ENCODE peak calls at places on chromosomes 4 and X, in five cellular contexts. E is islet precursor cell, R is fibroblast of pulmonary artery, N is astrocyte of the spinal cord, T is Right ventricle myocardium superior. F is an unnamed sample.

GRCh38 chr4:121769341-121769740 is 4.4 kb upstream of the SMIM43 start:
- DNase-seq in N (no peak), T (no peak), R (no peak), E (no peak), F (no peak)

GRCh38 chr4:188941524-188942109 is 802.4 kb downstream of the TRIML1 start:
- DNase-seq in N (peak; percentile 98), R (peak; percentile 74), T (no peak), E (no peak), F (peak; percentile 46)

GRCh38 chrX:23890933-23891332 is 16.8 kb downstream of the APOO start:
- DNase-seq in N (no peak), E (no peak), T (no peak), R (no peak), F (no peak)

GRCh38 chrX:70480660-70481018 is 36.0 kb downstream of the DLG3 start:
- DNase-seq in E (no peak), T (peak; percentile 45), N (no peak), R (peak; percentile 24), F (no peak)

GRCh38 chrX:112087545-112087944 is 5.0 kb upstream of the TRPC5 start:
- DNase-seq in R (no peak), T (no peak), N (no peak), E (no peak), F (no peak)

GRCh38 chr4:157220026-157220881 is at the start of gene GRIA2:
- DNase-seq in E (peak; percentile 90), T (peak; percentile 57), N (peak; percentile 60), R (peak; percentile 66), F (peak; percentile 40)

GRCh38 chr4:2484993-2485392 is 16.1 kb downstream of the RNF4 start:
- DNase-seq in E (no peak), N (no peak), T (peak; percentile 91), R (peak; percentile 32), F (peak; percentile 33)

GRCh38 chr4:7507381-7507780 is 72.7 kb upstream of the PSAPL1 start:
- DNase-seq in R (no peak), N (no peak), T (no peak), E (no peak), F (no peak)

GRCh38 chrX:129875669-129876068 is 30.3 kb upstream of the UTP14A start:
- DNase-seq in E (peak; percentile 50), N (peak; percentile 81), T (no peak), R (peak; percentile 65), F (no peak)

GRCh38 chr4:75514949-75515612 is 808 bp downstream of the THAP6 start:
- DNase-seq in T (no peak), R (no peak), N (no peak), E (no peak), F (no peak)

GRCh38 chr4:4752025-4752424 is 107.4 kb upstream of the MSX1 start:
- DNase-seq in E (peak; percentile 71), T (no peak), R (no peak), N (no peak), F (no peak)

GRCh38 chr4:73259552-73260140 is 1.0 kb upstream of the ANKRD17 start:
- DNase-seq in N (no peak), E (no peak), T (no peak), R (no peak), F (peak; percentile 39)

GRCh38 chr4:73037057-73037456 is 32.5 kb downstream of the COX18 start:
- DNase-seq in T (no peak), N (no peak), E (no peak), R (no peak), F (no peak)

GRCh38 chrX:107683124-107683895 is 55.0 kb downstream of the PRPS1 start:
- DNase-seq in T (no peak), R (peak; percentile 64), N (no peak), E (no peak), F (no peak)

GRCh38 chr4:186725422-186726149 is 1.9 kb upstream of the FAT1 start:
- DNase-seq in R (peak; percentile 90), E (peak; percentile 86), T (peak; percentile 85), N (peak; percentile 91), F (peak; percentile 74)

GRCh38 chr4:185304541-185304940 is 91.2 kb downstream of the LRP2BP start:
- DNase-seq in E (no peak), R (no peak), N (no peak), T (no peak), F (peak; percentile 45)

GRCh38 chrX:116801943-116802342 is 339.2 kb upstream of the CT83 start:
- DNase-seq in R (no peak), T (no peak), E (no peak), N (no peak), F (no peak)

GRCh38 chr4:113502476-113502875 is 259.1 kb downstream of the CAMK2D start:
- DNase-seq in R (peak; percentile 27), N (no peak), E (no peak), T (no peak), F (no peak)

GRCh38 chrX:105543271-105543670 is 279.1 kb upstream of the NRK start:
- DNase-seq in E (no peak), R (no peak), N (no peak), T (no peak), F (no peak)

GRCh38 chr4:3007724-3008123 is 44.4 kb downstream of the GRK4 start:
- DNase-seq in E (no peak), R (no peak), T (no peak), N (no peak), F (peak; percentile 64)

GRCh38 chrX:17788439-17788838 is 51.1 kb downstream of the SCML1 start:
- DNase-seq in E (peak; percentile 63), T (peak; percentile 52), N (peak; percentile 32), R (peak; percentile 29), F (peak; percentile 38)

GRCh38 chrX:11374570-11374969 is 81.4 kb downstream of the AMELX start:
- DNase-seq in T (no peak), E (no peak), N (no peak), R (no peak), F (no peak)

GRCh38 chr4:56181140-56181950 is 205.9 kb downstream of the AASDH start:
- DNase-seq in E (no peak), R (peak; percentile 84), T (no peak), N (no peak), F (no peak)

GRCh38 chr4:87050596-87050995 is 115.8 kb downstream of the AFF1 start:
- DNase-seq in E (no peak), N (no peak), R (no peak), T (peak; percentile 80), F (no peak)

GRCh38 chr4:184843984-184844554 is 18.3 kb upstream of the ACSL1 start:
- DNase-seq in T (no peak), R (peak; percentile 14), N (no peak), E (no peak), F (peak; percentile 95)

GRCh38 chr4:821181-821591 is 4.7 kb downstream of the CPLX1 start:
- DNase-seq in E (peak; percentile 47), T (no peak), R (no peak), N (no peak), F (no peak)

GRCh38 chr4:11263208-11263607 is 165.5 kb downstream of the HS3ST1 start:
- DNase-seq in E (no peak), T (no peak), N (no peak), R (no peak), F (no peak)

GRCh38 chr4:41069838-41070237 is 144.5 kb downstream of the APBB2 start:
- DNase-seq in E (no peak), N (no peak), T (no peak), R (no peak), F (no peak)

GRCh38 chrX:70301716-70302115 is 11.8 kb downstream of the KIF4A start:
- DNase-seq in N (peak; percentile 56), R (peak; percentile 68), E (no peak), T (no peak), F (no peak)

GRCh38 chrX:75603833-75604232 is 81.0 kb upstream of the ZDHHC15 start:
- DNase-seq in R (peak; percentile 30), N (peak; percentile 12), T (no peak), E (no peak), F (peak; percentile 57)

GRCh38 chr4:81499840-81500239 is 28.1 kb upstream of the RASGEF1B start:
- DNase-seq in T (no peak), N (no peak), E (peak; percentile 66), R (no peak), F (no peak)